ENCODE peak calls at places on chromosomes 11 and 22, in ten cellular contexts. One of them, this sample, is unnamed.

GRCh38 chr22:39090426-39091064 is 6.5 kb upstream of the APOBEC3H start:
- DNase-seq in uterus: no peak
- DNase-seq in sigmoid colon: no peak
- DNase-seq in breast epithelium: no peak
- DNase-seq in heart left ventricle: peak; percentile 31
- DNase-seq in testis: no peak
- DNase-seq in GM12878: no peak
- DNase-seq in tibial nerve: no peak
- DNase-seq in A549: no peak
- DNase-seq in ovary: no peak
- DNase-seq in this sample: peak; percentile 38

GRCh38 chr11:36073411-36074203 is 129.7 kb downstream of the LDLRAD3 start:
- DNase-seq in tibial nerve: no peak
- DNase-seq in uterus: no peak
- DNase-seq in testis: no peak
- DNase-seq in ovary: peak; percentile 54
- DNase-seq in GM12878: no peak
- DNase-seq in heart left ventricle: peak; percentile 47
- DNase-seq in A549: no peak
- DNase-seq in breast epithelium: no peak
- DNase-seq in sigmoid colon: no peak
- DNase-seq in this sample: peak; percentile 26

GRCh38 chr11:9092085-9092484 is 686 bp upstream of the SCUBE2 start:
- DNase-seq in GM12878: no peak
- DNase-seq in uterus: no peak
- DNase-seq in sigmoid colon: no peak
- DNase-seq in heart left ventricle: no peak
- DNase-seq in breast epithelium: no peak
- DNase-seq in testis: no peak
- DNase-seq in ovary: no peak
- DNase-seq in A549: no peak
- DNase-seq in tibial nerve: no peak
- DNase-seq in this sample: no peak

GRCh38 chr11:95991101-95991500 is 67.2 kb upstream of the MTMR2 start:
- DNase-seq in testis: no peak
- DNase-seq in A549: no peak
- DNase-seq in ovary: no peak
- DNase-seq in sigmoid colon: no peak
- DNase-seq in tibial nerve: no peak
- DNase-seq in heart left ventricle: no peak
- DNase-seq in uterus: no peak
- DNase-seq in GM12878: no peak
- DNase-seq in breast epithelium: no peak
- DNase-seq in this sample: no peak

GRCh38 chr11:91912322-91912721 is 312.3 kb upstream of the FAT3 start:
- DNase-seq in breast epithelium: no peak
- DNase-seq in uterus: no peak
- DNase-seq in ovary: no peak
- DNase-seq in GM12878: no peak
- DNase-seq in heart left ventricle: no peak
- DNase-seq in tibial nerve: no peak
- DNase-seq in sigmoid colon: no peak
- DNase-seq in testis: no peak
- DNase-seq in A549: no peak
- DNase-seq in this sample: no peak

GRCh38 chr22:46010951-46011626 is 34.1 kb upstream of the WNT7B start:
- DNase-seq in uterus: peak; percentile 29
- DNase-seq in sigmoid colon: peak; percentile 73
- DNase-seq in heart left ventricle: peak; percentile 21
- DNase-seq in A549: no peak
- DNase-seq in tibial nerve: no peak
- DNase-seq in testis: no peak
- DNase-seq in ovary: no peak
- DNase-seq in GM12878: no peak
- DNase-seq in breast epithelium: no peak
- DNase-seq in this sample: peak; percentile 60

GRCh38 chr11:31813242-31813960 is 2.3 kb upstream of the PAX6 start:
- DNase-seq in testis: no peak
- DNase-seq in breast epithelium: no peak
- DNase-seq in uterus: no peak
- DNase-seq in GM12878: no peak
- DNase-seq in sigmoid colon: no peak
- DNase-seq in tibial nerve: no peak
- DNase-seq in ovary: no peak
- DNase-seq in A549: no peak
- DNase-seq in heart left ventricle: no peak
- DNase-seq in this sample: no peak

GRCh38 chr11:36213050-36213840 is 76.0 kb downstream of the COMMD9 start:
- DNase-seq in testis: no peak
- DNase-seq in heart left ventricle: no peak
- DNase-seq in GM12878: no peak
- DNase-seq in uterus: no peak
- DNase-seq in breast epithelium: no peak
- DNase-seq in tibial nerve: no peak
- DNase-seq in ovary: no peak
- DNase-seq in A549: no peak
- DNase-seq in sigmoid colon: no peak
- DNase-seq in this sample: no peak

GRCh38 chr22:50523806-50524663 is 1.4 kb downstream of the SCO2 start:
- DNase-seq in sigmoid colon: peak; percentile 69
- DNase-seq in GM12878: no peak
- DNase-seq in breast epithelium: no peak
- DNase-seq in A549: no peak
- DNase-seq in heart left ventricle: peak; percentile 22
- DNase-seq in uterus: no peak
- DNase-seq in ovary: no peak
- DNase-seq in tibial nerve: no peak
- DNase-seq in testis: no peak
- DNase-seq in this sample: no peak

GRCh38 chr22:32815943-32816342 is 14.4 kb downstream of the TIMP3 start:
- DNase-seq in testis: no peak
- DNase-seq in GM12878: no peak
- DNase-seq in tibial nerve: no peak
- DNase-seq in ovary: no peak
- DNase-seq in sigmoid colon: peak; percentile 54
- DNase-seq in A549: no peak
- DNase-seq in heart left ventricle: peak; percentile 43
- DNase-seq in breast epithelium: no peak
- DNase-seq in uterus: no peak
- DNase-seq in this sample: no peak

GRCh38 chr22:31103899-31104694 is 3.3 kb downstream of the SELENOM start:
- DNase-seq in ovary: no peak
- DNase-seq in breast epithelium: no peak
- DNase-seq in testis: peak; percentile 56
- DNase-seq in sigmoid colon: peak; percentile 95
- DNase-seq in A549: no peak
- DNase-seq in uterus: peak; percentile 83
- DNase-seq in heart left ventricle: peak; percentile 16
- DNase-seq in tibial nerve: no peak
- DNase-seq in GM12878: no peak
- DNase-seq in this sample: peak; percentile 48
- TF ChIP-seq POLR2A in ovary: no peak
- TF ChIP-seq POLR2A in breast epithelium: no peak
- TF ChIP-seq POLR2A in testis: no peak
- TF ChIP-seq POLR2A in sigmoid colon: peak; percentile 31
- TF ChIP-seq POLR2A in A549: no peak
- TF ChIP-seq POLR2A in uterus: no peak
- TF ChIP-seq POLR2A in heart left ventricle: no peak
- TF ChIP-seq POLR2A in tibial nerve: no peak
- TF ChIP-seq POLR2A in GM12878: no peak
- TF ChIP-seq POLR2A in this sample: no peak

DNA sequence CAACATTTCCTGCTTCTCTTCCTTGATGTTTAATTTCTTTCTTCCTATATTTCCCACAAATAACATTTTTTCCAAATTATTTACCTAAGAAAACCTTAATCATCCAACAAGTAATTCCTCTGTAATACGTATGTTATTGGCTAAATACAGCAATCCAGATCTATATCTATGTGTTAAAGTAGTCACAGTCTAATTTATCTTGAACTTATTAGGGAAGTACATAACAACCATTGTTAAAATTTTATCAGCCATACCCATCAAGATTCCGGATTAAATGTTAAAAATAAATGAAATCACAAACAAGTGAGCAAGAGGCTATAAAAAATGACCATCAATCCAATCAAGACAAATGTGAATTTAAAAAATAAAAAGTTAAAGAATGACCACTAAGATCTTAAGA is 36.5 kb downstream of the RRAS2 start:
- DNase-seq in tibial nerve: no peak
- DNase-seq in GM12878: no peak
- DNase-seq in heart left ventricle: no peak
- DNase-seq in ovary: no peak
- DNase-seq in breast epithelium: no peak
- DNase-seq in uterus: no peak
- DNase-seq in A549: no peak
- DNase-seq in sigmoid colon: no peak
- DNase-seq in testis: no peak
- DNase-seq in this sample: no peak
- TF ChIP-seq CTCF in tibial nerve: no peak
- TF ChIP-seq CTCF in GM12878: no peak
- TF ChIP-seq CTCF in heart left ventricle: no peak
- TF ChIP-seq CTCF in ovary: no peak
- TF ChIP-seq CTCF in breast epithelium: no peak
- TF ChIP-seq CTCF in uterus: no peak
- TF ChIP-seq CTCF in A549: no peak
- TF ChIP-seq CTCF in sigmoid colon: no peak
- TF ChIP-seq CTCF in testis: no peak
- TF ChIP-seq CTCF in this sample: no peak

DNA sequence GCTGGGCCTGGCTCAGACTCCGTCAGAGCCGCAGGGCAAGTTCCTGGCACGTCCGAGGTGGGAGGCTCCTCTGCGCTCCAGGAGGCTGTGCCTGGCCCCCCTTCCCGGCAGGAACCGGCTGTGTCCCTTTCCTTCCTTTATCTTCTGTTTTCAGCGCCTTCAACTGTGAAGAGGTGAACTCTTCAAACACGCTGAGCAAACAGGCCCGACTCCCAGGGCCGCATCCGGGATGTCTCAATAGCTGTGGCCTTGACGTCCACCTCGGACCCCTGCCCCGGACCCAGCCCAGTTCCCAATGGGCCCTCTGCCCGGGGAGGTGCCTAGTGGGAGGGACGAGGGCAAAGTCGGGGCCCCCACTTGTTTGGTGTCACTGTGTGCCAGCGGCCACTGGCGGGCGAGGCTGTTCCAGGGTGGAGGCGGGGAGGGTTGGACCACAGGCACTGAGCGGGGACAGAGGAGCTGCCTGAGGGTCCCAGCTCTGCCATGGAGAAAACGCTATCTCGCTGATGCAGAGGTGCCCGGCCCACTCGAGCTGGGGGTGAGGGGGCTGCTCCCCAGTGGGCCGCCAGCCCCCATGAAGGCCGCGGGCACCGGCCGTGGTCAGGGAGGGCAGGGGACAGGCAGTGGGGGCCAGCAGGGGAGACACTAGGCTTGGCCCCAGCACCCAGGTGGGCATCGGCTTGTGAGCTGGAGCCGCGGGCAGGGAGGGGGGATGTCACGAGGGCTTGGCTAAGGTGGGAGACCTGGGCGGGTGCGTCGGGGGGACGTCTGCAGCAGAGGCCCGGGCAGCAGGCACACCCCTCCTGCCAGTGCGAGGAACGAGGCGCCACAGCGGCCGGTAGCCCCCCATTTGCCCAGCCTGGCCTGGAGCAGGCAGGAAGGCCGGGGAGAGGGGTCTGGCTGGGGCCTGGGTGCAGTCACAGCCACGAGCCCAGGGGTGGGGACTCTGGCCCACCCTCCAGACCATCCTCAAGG is 2.7 kb upstream of the MUC5B start:
- DNase-seq in testis: no peak
- DNase-seq in GM12878: no peak
- DNase-seq in A549: no peak
- DNase-seq in sigmoid colon: peak; percentile 63
- DNase-seq in breast epithelium: no peak
- DNase-seq in ovary: no peak
- DNase-seq in tibial nerve: no peak
- DNase-seq in uterus: no peak
- DNase-seq in heart left ventricle: no peak
- DNase-seq in this sample: peak; percentile 47
- H3K4me1 ChIP-seq in testis: peaks cover 12% of the 10 kb centered on the region
- H3K4me1 ChIP-seq in GM12878: no peaks in the 10 kb centered on the region
- H3K4me1 ChIP-seq in A549: peaks cover 62% of the 10 kb centered on the region
- H3K4me1 ChIP-seq in sigmoid colon: no peaks in the 10 kb centered on the region
- H3K4me1 ChIP-seq in breast epithelium: peaks cover 4% of the 10 kb centered on the region
- H3K4me1 ChIP-seq in ovary: no peaks in the 10 kb centered on the region
- H3K4me1 ChIP-seq in tibial nerve: peaks cover 21% of the 10 kb centered on the region
- H3K4me1 ChIP-seq in uterus: no peaks in the 10 kb centered on the region
- H3K4me1 ChIP-seq in heart left ventricle: no peaks in the 10 kb centered on the region
- H3K4me1 ChIP-seq in this sample: peaks cover 16% of the 10 kb centered on the region

GRCh38 chr11:119635041-119635745 is 93.8 kb downstream of the NECTIN1 start:
- DNase-seq in testis: no peak
- DNase-seq in breast epithelium: no peak
- DNase-seq in sigmoid colon: no peak
- DNase-seq in ovary: no peak
- DNase-seq in tibial nerve: no peak
- DNase-seq in uterus: no peak
- DNase-seq in heart left ventricle: no peak
- DNase-seq in GM12878: no peak
- DNase-seq in A549: no peak
- DNase-seq in this sample: no peak
- TF ChIP-seq POLR2A in testis: no peak
- TF ChIP-seq POLR2A in breast epithelium: no peak
- TF ChIP-seq POLR2A in sigmoid colon: no peak
- TF ChIP-seq POLR2A in ovary: no peak
- TF ChIP-seq POLR2A in tibial nerve: no peak
- TF ChIP-seq POLR2A in uterus: no peak
- TF ChIP-seq POLR2A in heart left ventricle: no peak
- TF ChIP-seq POLR2A in GM12878: no peak
- TF ChIP-seq POLR2A in A549: no peak
- TF ChIP-seq POLR2A in this sample: no peak